ENCODE peak calls at places on chromosomes 5 and 9, in four cellular contexts. One of them, this sample, is unnamed.

GRCh38 chr9:101115062-101115461 is 86.5 kb downstream of the PLPPR1 start:
- DNase-seq in heart left ventricle: no peak
- DNase-seq in substantia nigra: no peak
- DNase-seq in PC-9: no peak
- DNase-seq in this sample: no peak

GRCh38 chr5:173554989-173555705 is 61.3 kb downstream of the BOD1 start:
- DNase-seq in PC-9: no peak
- DNase-seq in substantia nigra: peak
- DNase-seq in heart left ventricle: no peak
- DNase-seq in this sample: peak

GRCh38 chr9:101333923-101334702 is 50.7 kb downstream of the BAAT start:
- DNase-seq in heart left ventricle: no peak
- DNase-seq in substantia nigra: no peak
- DNase-seq in PC-9: no peak
- DNase-seq in this sample: no peak

GRCh38 chr9:119333507-119334229 is 35.6 kb downstream of the BRINP1 start:
- DNase-seq in heart left ventricle: no peak
- DNase-seq in substantia nigra: no peak
- DNase-seq in PC-9: no peak
- DNase-seq in this sample: no peak

GRCh38 chr5:177303925-177304391 is 359 bp downstream of the PRELID1 start:
- DNase-seq in PC-9: no peak
- DNase-seq in substantia nigra: no peak
- DNase-seq in heart left ventricle: no peak
- DNase-seq in this sample: no peak

GRCh38 chr5:178499352-178499751 is 90.8 kb downstream of the COL23A1 start:
- DNase-seq in PC-9: no peak
- DNase-seq in substantia nigra: no peak
- DNase-seq in heart left ventricle: no peak
- DNase-seq in this sample: no peak

GRCh38 chr5:92402045-92402444 is 1018.9 kb upstream of the ARRDC3 start:
- DNase-seq in PC-9: no peak
- DNase-seq in heart left ventricle: no peak
- DNase-seq in substantia nigra: no peak
- DNase-seq in this sample: no peak

GRCh38 chr9:93212409-93212808 is 28.5 kb downstream of the WNK2 start:
- DNase-seq in substantia nigra: no peak
- DNase-seq in PC-9: no peak
- DNase-seq in heart left ventricle: no peak
- DNase-seq in this sample: no peak

GRCh38 chr9:18504707-18505106 is 30.8 kb downstream of the ADAMTSL1 start:
- DNase-seq in heart left ventricle: no peak
- DNase-seq in substantia nigra: no peak
- DNase-seq in PC-9: no peak
- DNase-seq in this sample: no peak

GRCh38 chr9:8858250-8859161 is 1058.9 kb upstream of the DMAC1 start:
- DNase-seq in substantia nigra: peak
- DNase-seq in PC-9: no peak
- DNase-seq in heart left ventricle: no peak
- DNase-seq in this sample: no peak

GRCh38 chr5:2557435-2557834 is 194.0 kb downstream of the IRX2 start:
- DNase-seq in heart left ventricle: no peak
- DNase-seq in substantia nigra: no peak
- DNase-seq in PC-9: no peak
- DNase-seq in this sample: no peak

GRCh38 chr5:138725153-138725884 is 27.9 kb upstream of the CTNNA1 start:
- DNase-seq in heart left ventricle: peak
- DNase-seq in PC-9: peak
- DNase-seq in substantia nigra: no peak
- DNase-seq in this sample: no peak

GRCh38 chr5:171848487-171848886 is 62.9 kb downstream of the SMIM23 start:
- DNase-seq in substantia nigra: no peak
- DNase-seq in PC-9: no peak
- DNase-seq in heart left ventricle: no peak
- DNase-seq in this sample: no peak

GRCh38 chr9:6605202-6605601 is 40.3 kb downstream of the GLDC start:
- DNase-seq in substantia nigra: no peak
- DNase-seq in heart left ventricle: no peak
- DNase-seq in PC-9: no peak
- DNase-seq in this sample: no peak

GRCh38 chr9:15977438-15977837 is 424.6 kb downstream of the CCDC171 start:
- DNase-seq in PC-9: no peak
- DNase-seq in heart left ventricle: no peak
- DNase-seq in substantia nigra: no peak
- DNase-seq in this sample: no peak

GRCh38 chr5:33772276-33772990 is 119.4 kb downstream of the ADAMTS12 start:
- DNase-seq in substantia nigra: no peak
- DNase-seq in PC-9: peak
- DNase-seq in heart left ventricle: no peak
- DNase-seq in this sample: no peak

GRCh38 chr9:35730486-35730854 is 1.5 kb downstream of the TLN1 start:
- DNase-seq in PC-9: no peak
- DNase-seq in heart left ventricle: no peak
- DNase-seq in substantia nigra: no peak
- DNase-seq in this sample: no peak

GRCh38 chr5:67305913-67306710 is 109.5 kb upstream of the CD180 start:
- DNase-seq in PC-9: no peak
- DNase-seq in substantia nigra: no peak
- DNase-seq in heart left ventricle: no peak
- DNase-seq in this sample: no peak

This sample was measured in frontal cortex.